ENCODE peak calls at places on chromosomes 11 and 22, in four cellular contexts. One of them, this sample, is unnamed.

GRCh38 chr11:72519220-72519881 is 85.0 kb upstream of the CLPB start:
- DNase-seq in K562: no peak
- DNase-seq in GM12878: no peak
- DNase-seq in HepG2: no peak
- DNase-seq in this sample: no peak

GRCh38 chr11:47051217-47051616 is 114.7 kb downstream of the CSTPP1 start:
- DNase-seq in GM12878: no peak
- DNase-seq in HepG2: no peak
- DNase-seq in K562: no peak
- DNase-seq in this sample: no peak

GRCh38 chr11:129593098-129593497 is 217.4 kb downstream of the BARX2 start:
- DNase-seq in K562: no peak
- DNase-seq in HepG2: no peak
- DNase-seq in GM12878: no peak
- DNase-seq in this sample: no peak

GRCh38 chr11:45674481-45675190 is 9.2 kb upstream of the CHST1 start:
- DNase-seq in HepG2: no peak
- DNase-seq in GM12878: no peak
- DNase-seq in K562: no peak
- DNase-seq in this sample: no peak

GRCh38 chr11:106917973-106918372 is 100.3 kb downstream of the GUCY1A2 start:
- DNase-seq in K562: peak; percentile 44
- DNase-seq in GM12878: no peak
- DNase-seq in HepG2: peak; percentile 1
- DNase-seq in this sample: peak; percentile 72

GRCh38 chr22:22032906-22033802 is 50.6 kb upstream of the TOP3B start:
- DNase-seq in K562: no peak
- DNase-seq in HepG2: no peak
- DNase-seq in GM12878: no peak
- DNase-seq in this sample: no peak

GRCh38 chr11:100730266-100730665 is 43.2 kb downstream of the ARHGAP42 start:
- DNase-seq in GM12878: no peak
- DNase-seq in K562: no peak
- DNase-seq in HepG2: no peak
- DNase-seq in this sample: no peak

GRCh38 chr11:18749681-18750319 is 23.8 kb upstream of the IGSF22 start:
- DNase-seq in HepG2: peak; percentile 25
- DNase-seq in K562: no peak
- DNase-seq in GM12878: no peak
- DNase-seq in this sample: peak; percentile 30

GRCh38 chr11:44894217-44894617 is 56.5 kb downstream of the TP53I11 start:
- DNase-seq in GM12878: no peak
- DNase-seq in HepG2: peak; percentile 24
- DNase-seq in K562: peak; percentile 85
- DNase-seq in this sample: peak; percentile 92

GRCh38 chr11:41320233-41320993 is 139.0 kb downstream of the LRRC4C start:
- DNase-seq in GM12878: no peak
- DNase-seq in K562: no peak
- DNase-seq in HepG2: no peak
- DNase-seq in this sample: no peak

GRCh38 chr11:102473543-102473942 is 21.0 kb upstream of the TMEM123 start:
- DNase-seq in HepG2: no peak
- DNase-seq in K562: no peak
- DNase-seq in GM12878: no peak
- DNase-seq in this sample: no peak

GRCh38 chr11:35529971-35530495 is 4.6 kb upstream of the PAMR1 start:
- DNase-seq in GM12878: no peak
- DNase-seq in K562: no peak
- DNase-seq in HepG2: no peak
- DNase-seq in this sample: no peak

GRCh38 chr11:91104237-91104636 is 881.4 kb upstream of the CHORDC1 start:
- DNase-seq in K562: no peak
- DNase-seq in GM12878: no peak
- DNase-seq in HepG2: no peak
- DNase-seq in this sample: no peak

GRCh38 chr11:118437046-118437735 is 899 bp downstream of the KMT2A start:
- DNase-seq in HepG2: peak; percentile 10
- DNase-seq in GM12878: no peak
- DNase-seq in K562: peak; percentile 83
- DNase-seq in this sample: peak; percentile 54

GRCh38 chr11:115606223-115607220 is 102.3 kb upstream of the CADM1 start:
- DNase-seq in GM12878: no peak
- DNase-seq in HepG2: no peak
- DNase-seq in K562: no peak
- DNase-seq in this sample: no peak

GRCh38 chr11:6736495-6737121 is 35.2 kb downstream of the OR2AG2 start:
- DNase-seq in GM12878: no peak
- DNase-seq in K562: no peak
- DNase-seq in HepG2: no peak
- DNase-seq in this sample: no peak

GRCh38 chr22:43479962-43480361 is 68.1 kb downstream of the MPPED1 start:
- DNase-seq in HepG2: no peak
- DNase-seq in K562: no peak
- DNase-seq in GM12878: no peak
- DNase-seq in this sample: no peak

GRCh38 chr22:36191106-36191836 is 10.3 kb downstream of the APOL4 start:
- DNase-seq in K562: no peak
- DNase-seq in GM12878: no peak
- DNase-seq in HepG2: no peak
- DNase-seq in this sample: no peak

GRCh38 chr22:27512283-27512761 is 289.2 kb downstream of the MN1 start:
- DNase-seq in GM12878: no peak
- DNase-seq in HepG2: no peak
- DNase-seq in K562: no peak
- DNase-seq in this sample: no peak

GRCh38 chr22:39311592-39312400 is 7.6 kb downstream of the RPL3 start:
- DNase-seq in K562: no peak
- DNase-seq in HepG2: no peak
- DNase-seq in GM12878: no peak
- DNase-seq in this sample: no peak

GRCh38 chr22:33605201-33605600 is 315.1 kb downstream of the LARGE1 start:
- DNase-seq in HepG2: no peak
- DNase-seq in GM12878: no peak
- DNase-seq in K562: no peak
- DNase-seq in this sample: no peak
- TF ChIP-seq CBFB in HepG2: no peak
- TF ChIP-seq CBFB in GM12878: no peak
- TF ChIP-seq CBFB in K562: no peak
- TF ChIP-seq CBFB in this sample: no peak

GRCh38 chr11:60301178-60301577 is 20.7 kb downstream of the MS4A4A start:
- DNase-seq in GM12878: no peak
- DNase-seq in K562: no peak
- DNase-seq in HepG2: no peak
- DNase-seq in this sample: no peak

GRCh38 chr11:60310407-60310998 is 16.6 kb upstream of the MS4A6E start:
- DNase-seq in GM12878: peak; percentile 64
- DNase-seq in K562: no peak
- DNase-seq in HepG2: no peak
- DNase-seq in this sample: no peak

GRCh38 chr11:60307507-60308195 is 19.4 kb upstream of the MS4A6E start:
- DNase-seq in HepG2: no peak
- DNase-seq in GM12878: no peak
- DNase-seq in K562: no peak
- DNase-seq in this sample: no peak

GRCh38 chr11:60303661-60304060 is 23.2 kb downstream of the MS4A4A start:
- DNase-seq in GM12878: no peak
- DNase-seq in HepG2: no peak
- DNase-seq in K562: no peak
- DNase-seq in this sample: no peak

GRCh38 chr11:60305906-60306619 is 21.0 kb upstream of the MS4A6E start:
- DNase-seq in K562: no peak
- DNase-seq in HepG2: no peak
- DNase-seq in GM12878: no peak
- DNase-seq in this sample: no peak
- TF ChIP-seq CBFB in K562: no peak
- TF ChIP-seq CBFB in HepG2: no peak
- TF ChIP-seq CBFB in GM12878: no peak
- TF ChIP-seq CBFB in this sample: no peak

DNA sequence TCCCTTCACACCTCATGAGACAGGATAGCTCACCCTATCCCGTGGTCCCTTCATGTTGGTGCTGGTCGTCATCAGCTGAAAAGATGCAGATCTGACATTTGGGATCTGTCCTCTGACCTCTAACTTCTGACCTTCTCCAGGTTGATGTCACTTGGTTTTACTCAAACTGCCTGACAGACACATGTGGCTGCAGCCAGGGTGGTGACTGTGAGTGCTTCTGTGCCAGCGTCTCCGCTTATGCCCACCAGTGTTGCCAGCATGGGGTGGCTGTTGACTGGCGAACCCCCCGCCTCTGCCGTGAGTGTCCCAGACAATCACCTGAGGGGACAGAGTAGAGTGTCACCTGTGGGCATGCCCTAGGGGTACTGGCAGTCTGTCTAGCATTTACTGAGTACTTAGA is 49.7 kb downstream of the OTOG start:
- DNase-seq in HepG2: no peak
- DNase-seq in GM12878: no peak
- DNase-seq in K562: no peak
- DNase-seq in this sample: no peak
- TF ChIP-seq CBFB in HepG2: no peak
- TF ChIP-seq CBFB in GM12878: no peak
- TF ChIP-seq CBFB in K562: no peak
- TF ChIP-seq CBFB in this sample: no peak

GRCh38 chr11:12330491-12331231 is 46.7 kb upstream of the PARVA start:
- DNase-seq in K562: no peak
- DNase-seq in HepG2: no peak
- DNase-seq in GM12878: no peak
- DNase-seq in this sample: no peak
- TF ChIP-seq CBFB in K562: no peak
- TF ChIP-seq CBFB in HepG2: no peak
- TF ChIP-seq CBFB in GM12878: no peak
- TF ChIP-seq CBFB in this sample: no peak

DNA sequence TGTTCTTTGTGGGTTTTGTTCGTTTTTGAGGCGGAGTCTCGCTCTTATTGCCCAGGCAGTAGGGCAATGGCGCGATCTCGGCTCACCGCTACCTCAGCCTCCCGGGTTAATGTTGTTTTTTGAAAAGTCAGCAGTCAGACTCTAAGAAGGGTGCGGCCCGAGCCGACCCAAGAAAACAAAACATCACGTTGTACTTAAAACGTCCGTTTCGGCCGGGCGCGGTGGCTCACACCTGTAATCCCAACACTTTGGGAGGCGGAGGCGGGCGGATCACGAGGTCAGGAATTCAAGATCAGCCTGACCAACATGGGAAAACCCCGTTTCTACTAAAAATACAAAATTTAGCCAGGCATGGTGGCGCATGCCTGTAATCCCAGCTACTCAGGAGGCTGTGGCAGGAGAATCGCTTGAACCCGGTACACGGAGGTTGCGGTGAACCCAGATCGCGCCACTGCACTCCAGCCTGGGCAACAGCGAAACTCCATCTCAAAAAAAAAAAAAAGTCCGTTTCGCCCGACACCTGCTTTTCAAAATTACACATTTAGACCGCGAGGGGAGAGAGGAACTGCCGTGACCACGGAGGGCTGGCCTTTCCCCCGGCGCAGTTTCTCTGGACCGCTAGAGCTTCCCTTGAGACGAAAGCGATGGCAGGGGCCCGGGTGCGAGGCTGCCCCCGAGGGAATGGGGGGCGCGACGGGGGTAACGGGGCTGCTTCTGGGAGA is 636 bp downstream of the CD59 start:
- DNase-seq in K562: no peak
- DNase-seq in GM12878: peak; percentile 37
- DNase-seq in HepG2: peak; percentile 34
- DNase-seq in this sample: peak; percentile 31
- TF ChIP-seq CBFB in K562: no peak
- TF ChIP-seq CBFB in GM12878: peak; percentile 80
- TF ChIP-seq CBFB in HepG2: no peak
- TF ChIP-seq CBFB in this sample: no peak

GRCh38 chr11:65435981-65436411 is 13.4 kb downstream of the NEAT1 start:
- DNase-seq in GM12878: no peak
- DNase-seq in HepG2: no peak
- DNase-seq in K562: no peak
- DNase-seq in this sample: no peak

GRCh38 chr11:65434057-65434666 is 11.6 kb downstream of the NEAT1 start:
- DNase-seq in GM12878: no peak
- DNase-seq in HepG2: no peak
- DNase-seq in K562: no peak
- DNase-seq in this sample: no peak

GRCh38 chr11:65435330-65435931 is 12.8 kb downstream of the NEAT1 start:
- DNase-seq in GM12878: no peak
- DNase-seq in HepG2: no peak
- DNase-seq in K562: no peak
- DNase-seq in this sample: no peak

GRCh38 chr11:65433657-65434056 is 11.1 kb downstream of the NEAT1 start:
- DNase-seq in HepG2: no peak
- DNase-seq in GM12878: no peak
- DNase-seq in K562: no peak
- DNase-seq in this sample: no peak

GRCh38 chr11:65434667-65435179 is 12.1 kb downstream of the NEAT1 start:
- DNase-seq in K562: no peak
- DNase-seq in GM12878: no peak
- DNase-seq in HepG2: no peak
- DNase-seq in this sample: no peak
- TF ChIP-seq CBFB in K562: no peak
- TF ChIP-seq CBFB in GM12878: no peak
- TF ChIP-seq CBFB in HepG2: no peak
- TF ChIP-seq CBFB in this sample: no peak

This sample was measured in WTC11.